ENCODE peak calls at places on chromosome 22, in nine cellular contexts. Y is stimulated activated CD8-positive, alpha-beta memory T cell treated with anti-CD3 and anti-CD28 coated beads, Interleukin-7, amount 100 ng/mL, for 24 hours; D is RWPE1; J is NCI-H1105 treated with DMSO at 0.1 percent for 48 hours; G is HCT116; X is astrocyte of the cerebellum; R is NCI-H446 treated with DMSO at 0.1 percent for 48 hours; E is NCI-H524 treated with DMSO at 0.1 percent for 48 hours; K is dorsolateral prefrontal cortex. C is an unnamed sample.

GRCh38 chr22:41830174-41830573 is 2.7 kb upstream of the SREBF2 start:
- DNase-seq in Y (no peak), D (no peak), J (no peak), R (no peak), X (no peak), E (no peak), G (no peak), K (no peak), C (no peak)

GRCh38 chr22:38069372-38070249 is 12.4 kb downstream of the PICK1 start:
- DNase-seq in D (no peak), Y (no peak), J (no peak), X (no peak), R (no peak), G (no peak), K (peak), E (peak), C (peak)

GRCh38 chr22:49218142-49218541 is 609.5 kb downstream of the BRD1 start:
- DNase-seq in R (no peak), Y (no peak), K (peak), E (no peak), J (no peak), G (no peak), D (no peak), X (no peak), C (no peak)

GRCh38 chr22:35045451-35045850 is 20.5 kb upstream of the ISX start:
- DNase-seq in X (no peak), E (no peak), G (no peak), J (no peak), D (no peak), Y (no peak), R (no peak), K (no peak), C (no peak)

GRCh38 chr22:20650294-20651207 is 123.4 kb upstream of the SERPIND1 start:
- DNase-seq in E (no peak), X (no peak), G (no peak), J (no peak), R (no peak), D (no peak), Y (no peak), K (no peak), C (no peak)

GRCh38 chr22:38347181-38347943 is 30.1 kb upstream of the CSNK1E start:
- DNase-seq in X (no peak), R (no peak), G (no peak), E (peak), D (no peak), J (no peak), Y (no peak), K (peak), C (no peak)

GRCh38 chr22:49956914-49957825 is 3.4 kb upstream of the PIM3 start:
- DNase-seq in J (no peak), E (no peak), G (no peak), K (no peak), R (no peak), Y (no peak), D (no peak), X (no peak), C (no peak)

GRCh38 chr22:44319685-44320084 is 6.9 kb upstream of the SHISAL1 start:
- DNase-seq in Y (no peak), K (no peak), G (no peak), E (no peak), D (no peak), J (no peak), R (no peak), X (no peak), C (no peak)

GRCh38 chr22:23181763-23182288 is 1.5 kb downstream of the BCR start:
- DNase-seq in Y (no peak), X (no peak), E (no peak), K (no peak), D (no peak), J (no peak), G (no peak), R (no peak), C (no peak)

GRCh38 chr22:35335936-35336781 is 36.5 kb downstream of the TOM1 start:
- DNase-seq in G (no peak), K (no peak), R (no peak), D (no peak), X (no peak), Y (no peak), J (no peak), E (no peak), C (no peak)

GRCh38 chr22:31350410-31350863 is 4.3 kb upstream of the PATZ1 start:
- DNase-seq in E (peak), K (no peak), G (no peak), J (peak), Y (no peak), D (no peak), R (peak), X (no peak), C (no peak)

GRCh38 chr22:23215294-23216204 is 35.2 kb downstream of the BCR start:
- DNase-seq in Y (no peak), K (peak), G (no peak), J (no peak), X (no peak), E (no peak), R (no peak), D (peak), C (peak)

GRCh38 chr22:49780992-49781782 is 46.5 kb downstream of the BRD1 start:
- DNase-seq in D (no peak), R (no peak), Y (no peak), E (no peak), X (no peak), J (no peak), G (no peak), K (no peak), C (no peak)

GRCh38 chr22:25987948-25988347 is 181.3 kb upstream of the SEZ6L start:
- DNase-seq in J (no peak), R (no peak), E (no peak), D (no peak), G (no peak), K (no peak), X (no peak), Y (no peak), C (no peak)

GRCh38 chr22:47445716-47446290 is 683.4 kb downstream of the TBC1D22A start:
- DNase-seq in J (no peak), K (no peak), Y (no peak), X (no peak), G (no peak), R (no peak), E (no peak), D (no peak), C (no peak)

GRCh38 chr22:26453812-26454500 is 24.9 kb downstream of the ASPHD2 start:
- DNase-seq in Y (no peak), D (no peak), X (no peak), J (no peak), R (no peak), E (peak), G (no peak), K (no peak), C (no peak)

GRCh38 chr22:39148727-39149535 is 3.5 kb downstream of the CBX7 start:
- DNase-seq in R (no peak), G (no peak), D (no peak), Y (peak), J (no peak), K (peak), X (no peak), E (no peak), C (no peak)

GRCh38 chr22:43129426-43130425 is 13.5 kb downstream of the MCAT start:
- DNase-seq in K (no peak), G (no peak), J (no peak), Y (no peak), D (no peak), R (no peak), X (no peak), E (no peak), C (no peak)

GRCh38 chr22:49460662-49461371 is 366.9 kb downstream of the BRD1 start:
- DNase-seq in X (no peak), E (peak), G (no peak), Y (no peak), J (peak), K (no peak), R (no peak), D (no peak), C (no peak)

GRCh38 chr22:40817737-40818136 is 1.4 kb downstream of the SLC25A17 start:
- DNase-seq in D (no peak), K (no peak), E (no peak), J (no peak), X (no peak), Y (no peak), R (no peak), G (no peak), C (no peak)

GRCh38 chr22:47151490-47151889 is 389.0 kb downstream of the TBC1D22A start:
- DNase-seq in E (no peak), Y (no peak), X (no peak), K (no peak), R (no peak), J (no peak), G (no peak), D (no peak), C (peak)

GRCh38 chr22:35303029-35303624 is 3.4 kb downstream of the TOM1 start:
- DNase-seq in R (no peak), K (no peak), Y (no peak), J (no peak), G (no peak), D (no peak), E (no peak), X (no peak), C (no peak)

GRCh38 chr22:42066937-42067336 is 3.7 kb downstream of the NAGA start:
- DNase-seq in D (no peak), J (no peak), R (no peak), E (no peak), Y (no peak), X (no peak), G (no peak), K (no peak), C (no peak)

GRCh38 chr22:28329582-28330073 is 350.0 kb downstream of the TTC28 start:
- DNase-seq in X (no peak), G (no peak), K (no peak), R (peak), J (no peak), E (no peak), D (no peak), Y (no peak), C (peak)

GRCh38 chr22:41780714-41781507 is 19.6 kb upstream of the CCDC134 start:
- DNase-seq in K (peak), J (no peak), Y (peak), G (no peak), D (no peak), E (no peak), X (no peak), R (no peak), C (peak)

GRCh38 chr22:39259698-39260097 is 14.9 kb upstream of the PDGFB start:
- DNase-seq in J (no peak), G (no peak), E (no peak), X (no peak), R (no peak), D (no peak), Y (no peak), K (no peak), C (no peak)

GRCh38 chr22:46984751-46985506 is 222.5 kb downstream of the TBC1D22A start:
- DNase-seq in Y (no peak), E (no peak), G (peak), K (no peak), R (peak), J (no peak), X (peak), D (peak), C (peak)

GRCh38 chr22:49195636-49196035 is 632.0 kb downstream of the BRD1 start:
- DNase-seq in D (no peak), Y (no peak), X (no peak), G (no peak), E (no peak), J (no peak), R (no peak), K (peak), C (no peak)